ENCODE peak calls at places on chromosomes 1 and 21, in nine cellular contexts. One of them, this sample, is unnamed.

GRCh38 chr1:59678809-59679228 is 135.9 kb upstream of the HOOK1 start:
- DNase-seq in SJCRH30: peak
- DNase-seq in heart left ventricle: no peak
- DNase-seq in adrenal gland: no peak
- DNase-seq in WERI-Rb-1: peak
- DNase-seq in fibroblast of lung: peak
- DNase-seq in CD8-positive, alpha-beta memory T cell: no peak
- DNase-seq in aorta: no peak
- DNase-seq in psoas muscle: no peak
- DNase-seq in this sample: no peak

GRCh38 chr1:24830680-24831272 is 85.5 kb downstream of the CLIC4 start:
- DNase-seq in SJCRH30: peak
- DNase-seq in heart left ventricle: no peak
- DNase-seq in adrenal gland: no peak
- DNase-seq in WERI-Rb-1: no peak
- DNase-seq in fibroblast of lung: peak
- DNase-seq in CD8-positive, alpha-beta memory T cell: no peak
- DNase-seq in aorta: no peak
- DNase-seq in psoas muscle: no peak
- DNase-seq in this sample: no peak

GRCh38 chr1:206833741-206834140 is 31.7 kb upstream of the IL20 start:
- DNase-seq in SJCRH30: no peak
- DNase-seq in heart left ventricle: no peak
- DNase-seq in adrenal gland: no peak
- DNase-seq in WERI-Rb-1: no peak
- DNase-seq in fibroblast of lung: no peak
- DNase-seq in CD8-positive, alpha-beta memory T cell: no peak
- DNase-seq in aorta: no peak
- DNase-seq in psoas muscle: no peak
- DNase-seq in this sample: no peak

GRCh38 chr1:205493241-205494085 is 11.0 kb upstream of the CDK18 start:
- DNase-seq in SJCRH30: peak
- DNase-seq in heart left ventricle: no peak
- DNase-seq in adrenal gland: peak
- DNase-seq in WERI-Rb-1: no peak
- DNase-seq in fibroblast of lung: peak
- DNase-seq in CD8-positive, alpha-beta memory T cell: no peak
- DNase-seq in aorta: peak
- DNase-seq in psoas muscle: no peak
- DNase-seq in this sample: no peak

GRCh38 chr1:220680085-220680687 is 10.0 kb upstream of the C1orf115 start:
- DNase-seq in SJCRH30: peak
- DNase-seq in heart left ventricle: no peak
- DNase-seq in adrenal gland: peak
- DNase-seq in WERI-Rb-1: peak
- DNase-seq in fibroblast of lung: peak
- DNase-seq in CD8-positive, alpha-beta memory T cell: no peak
- DNase-seq in aorta: no peak
- DNase-seq in psoas muscle: no peak
- DNase-seq in this sample: no peak

GRCh38 chr21:38182370-38182985 is 74.3 kb upstream of the KCNJ15 start:
- DNase-seq in SJCRH30: no peak
- DNase-seq in heart left ventricle: no peak
- DNase-seq in adrenal gland: no peak
- DNase-seq in WERI-Rb-1: no peak
- DNase-seq in fibroblast of lung: no peak
- DNase-seq in CD8-positive, alpha-beta memory T cell: no peak
- DNase-seq in aorta: no peak
- DNase-seq in psoas muscle: no peak
- DNase-seq in this sample: no peak

GRCh38 chr1:8903908-8904650 is 25.6 kb upstream of the ENO1 start:
- DNase-seq in SJCRH30: peak
- DNase-seq in heart left ventricle: no peak
- DNase-seq in adrenal gland: peak
- DNase-seq in WERI-Rb-1: no peak
- DNase-seq in fibroblast of lung: peak
- DNase-seq in CD8-positive, alpha-beta memory T cell: no peak
- DNase-seq in aorta: peak
- DNase-seq in psoas muscle: peak
- DNase-seq in this sample: peak

GRCh38 chr1:203860396-203860951 is 925 bp upstream of the SNRPE start:
- DNase-seq in SJCRH30: peak
- DNase-seq in heart left ventricle: no peak
- DNase-seq in adrenal gland: peak
- DNase-seq in WERI-Rb-1: peak
- DNase-seq in fibroblast of lung: peak
- DNase-seq in CD8-positive, alpha-beta memory T cell: no peak
- DNase-seq in aorta: no peak
- DNase-seq in psoas muscle: peak
- DNase-seq in this sample: no peak

GRCh38 chr1:32195531-32195930 is 4.9 kb upstream of the CCDC28B start:
- DNase-seq in SJCRH30: no peak
- DNase-seq in heart left ventricle: no peak
- DNase-seq in adrenal gland: no peak
- DNase-seq in WERI-Rb-1: no peak
- DNase-seq in fibroblast of lung: no peak
- DNase-seq in CD8-positive, alpha-beta memory T cell: no peak
- DNase-seq in aorta: no peak
- DNase-seq in psoas muscle: no peak
- DNase-seq in this sample: no peak

GRCh38 chr1:180981596-180982387 is 40.9 kb downstream of the STX6 start:
- DNase-seq in SJCRH30: no peak
- DNase-seq in heart left ventricle: no peak
- DNase-seq in adrenal gland: no peak
- DNase-seq in WERI-Rb-1: no peak
- DNase-seq in fibroblast of lung: peak
- DNase-seq in CD8-positive, alpha-beta memory T cell: peak
- DNase-seq in aorta: no peak
- DNase-seq in psoas muscle: no peak
- DNase-seq in this sample: no peak

GRCh38 chr1:54167422-54168139 is 14.8 kb upstream of the CDCP2 start:
- DNase-seq in SJCRH30: no peak
- DNase-seq in heart left ventricle: no peak
- DNase-seq in adrenal gland: no peak
- DNase-seq in WERI-Rb-1: no peak
- DNase-seq in fibroblast of lung: peak
- DNase-seq in CD8-positive, alpha-beta memory T cell: peak
- DNase-seq in aorta: no peak
- DNase-seq in psoas muscle: no peak
- DNase-seq in this sample: peak

GRCh38 chr1:227043755-227044154 is 103.7 kb downstream of the COQ8A start:
- DNase-seq in SJCRH30: no peak
- DNase-seq in heart left ventricle: no peak
- DNase-seq in adrenal gland: no peak
- DNase-seq in WERI-Rb-1: no peak
- DNase-seq in fibroblast of lung: peak
- DNase-seq in CD8-positive, alpha-beta memory T cell: no peak
- DNase-seq in aorta: no peak
- DNase-seq in psoas muscle: no peak
- DNase-seq in this sample: no peak

GRCh38 chr1:52142220-52143153 is 598 bp downstream of the ZFYVE9 start:
- DNase-seq in SJCRH30: peak
- DNase-seq in heart left ventricle: peak
- DNase-seq in adrenal gland: peak
- DNase-seq in WERI-Rb-1: peak
- DNase-seq in fibroblast of lung: peak
- DNase-seq in CD8-positive, alpha-beta memory T cell: peak
- DNase-seq in aorta: peak
- DNase-seq in psoas muscle: peak
- DNase-seq in this sample: no peak

GRCh38 chr1:64513557-64513956 is 43.6 kb downstream of the CACHD1 start:
- DNase-seq in SJCRH30: no peak
- DNase-seq in heart left ventricle: no peak
- DNase-seq in adrenal gland: no peak
- DNase-seq in WERI-Rb-1: no peak
- DNase-seq in fibroblast of lung: no peak
- DNase-seq in CD8-positive, alpha-beta memory T cell: no peak
- DNase-seq in aorta: no peak
- DNase-seq in psoas muscle: no peak
- DNase-seq in this sample: no peak

GRCh38 chr1:64507897-64508296 is 38.0 kb downstream of the CACHD1 start:
- DNase-seq in SJCRH30: no peak
- DNase-seq in heart left ventricle: no peak
- DNase-seq in adrenal gland: no peak
- DNase-seq in WERI-Rb-1: no peak
- DNase-seq in fibroblast of lung: no peak
- DNase-seq in CD8-positive, alpha-beta memory T cell: no peak
- DNase-seq in aorta: no peak
- DNase-seq in psoas muscle: no peak
- DNase-seq in this sample: no peak

GRCh38 chr1:64514197-64514765 is 44.4 kb downstream of the CACHD1 start:
- DNase-seq in SJCRH30: no peak
- DNase-seq in heart left ventricle: no peak
- DNase-seq in adrenal gland: no peak
- DNase-seq in WERI-Rb-1: no peak
- DNase-seq in fibroblast of lung: peak
- DNase-seq in CD8-positive, alpha-beta memory T cell: no peak
- DNase-seq in aorta: no peak
- DNase-seq in psoas muscle: no peak
- DNase-seq in this sample: no peak

GRCh38 chr1:64508521-64509096 is 38.7 kb downstream of the CACHD1 start:
- DNase-seq in SJCRH30: no peak
- DNase-seq in heart left ventricle: no peak
- DNase-seq in adrenal gland: no peak
- DNase-seq in WERI-Rb-1: peak
- DNase-seq in fibroblast of lung: no peak
- DNase-seq in CD8-positive, alpha-beta memory T cell: no peak
- DNase-seq in aorta: no peak
- DNase-seq in psoas muscle: no peak
- DNase-seq in this sample: no peak

GRCh38 chr1:64511054-64511453 is 41.1 kb downstream of the CACHD1 start:
- DNase-seq in SJCRH30: no peak
- DNase-seq in heart left ventricle: no peak
- DNase-seq in adrenal gland: no peak
- DNase-seq in WERI-Rb-1: no peak
- DNase-seq in fibroblast of lung: no peak
- DNase-seq in CD8-positive, alpha-beta memory T cell: no peak
- DNase-seq in aorta: no peak
- DNase-seq in psoas muscle: no peak
- DNase-seq in this sample: no peak
- H3K27ac ChIP-seq in SJCRH30: no peak
- H3K27ac ChIP-seq in heart left ventricle: no peak
- H3K27ac ChIP-seq in adrenal gland: peak
- H3K27ac ChIP-seq in WERI-Rb-1: no peak
- H3K27ac ChIP-seq in fibroblast of lung: no peak
- H3K27ac ChIP-seq in CD8-positive, alpha-beta memory T cell: no peak
- H3K27ac ChIP-seq in aorta: no peak
- H3K27ac ChIP-seq in psoas muscle: no peak
- H3K27ac ChIP-seq in this sample: no peak

DNA sequence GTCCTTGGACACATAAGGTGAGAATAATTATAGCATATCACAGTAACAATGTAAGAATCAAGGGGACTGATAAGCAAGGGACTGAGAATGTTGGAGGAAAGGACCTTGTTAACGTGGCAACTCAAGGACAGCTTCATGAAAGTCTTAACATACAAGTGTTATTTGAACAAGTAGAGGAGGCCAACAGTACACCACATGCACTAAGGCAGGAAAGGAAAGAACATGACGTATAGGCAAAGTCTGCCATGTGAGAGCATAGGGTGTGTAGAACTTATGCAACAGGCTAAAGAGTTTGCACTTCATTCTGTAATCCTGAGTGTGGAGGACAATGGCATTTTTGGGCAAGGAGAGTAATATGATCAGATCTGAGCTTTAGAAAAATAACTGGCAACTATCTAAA is 33.3 kb upstream of the DIRAS3 start:
- DNase-seq in SJCRH30: no peak
- DNase-seq in heart left ventricle: no peak
- DNase-seq in adrenal gland: no peak
- DNase-seq in WERI-Rb-1: no peak
- DNase-seq in fibroblast of lung: no peak
- DNase-seq in CD8-positive, alpha-beta memory T cell: no peak
- DNase-seq in aorta: no peak
- DNase-seq in psoas muscle: no peak
- DNase-seq in this sample: no peak
- H3K27ac ChIP-seq in SJCRH30: no peak
- H3K27ac ChIP-seq in heart left ventricle: no peak
- H3K27ac ChIP-seq in adrenal gland: no peak
- H3K27ac ChIP-seq in WERI-Rb-1: no peak
- H3K27ac ChIP-seq in fibroblast of lung: no peak
- H3K27ac ChIP-seq in CD8-positive, alpha-beta memory T cell: no peak
- H3K27ac ChIP-seq in aorta: no peak
- H3K27ac ChIP-seq in psoas muscle: no peak
- H3K27ac ChIP-seq in this sample: no peak

DNA sequence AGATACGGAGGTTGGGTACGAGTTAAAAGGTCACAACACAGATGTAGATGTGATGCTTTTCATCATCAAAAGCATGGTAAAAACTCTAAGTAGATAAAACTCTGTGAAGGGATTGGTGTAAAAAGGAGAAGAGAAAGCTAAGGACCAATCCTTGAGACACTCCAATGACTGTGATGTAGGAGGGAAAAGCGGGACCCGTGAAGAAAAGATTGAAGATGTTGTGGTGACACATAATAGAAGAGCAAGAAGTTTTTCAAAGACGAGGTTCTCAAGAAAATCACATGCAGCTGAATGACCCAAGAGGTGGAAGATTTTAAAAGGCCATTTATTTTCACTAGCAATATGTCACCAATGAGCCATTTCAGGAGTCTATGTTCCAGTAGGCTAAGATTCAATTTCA is 179.5 kb downstream of the MRPL39 start:
- DNase-seq in SJCRH30: no peak
- DNase-seq in heart left ventricle: no peak
- DNase-seq in adrenal gland: no peak
- DNase-seq in WERI-Rb-1: no peak
- DNase-seq in fibroblast of lung: no peak
- DNase-seq in CD8-positive, alpha-beta memory T cell: no peak
- DNase-seq in aorta: no peak
- DNase-seq in psoas muscle: no peak
- DNase-seq in this sample: no peak
- H3K27ac ChIP-seq in SJCRH30: no peak
- H3K27ac ChIP-seq in heart left ventricle: no peak
- H3K27ac ChIP-seq in adrenal gland: no peak
- H3K27ac ChIP-seq in WERI-Rb-1: no peak
- H3K27ac ChIP-seq in fibroblast of lung: no peak
- H3K27ac ChIP-seq in CD8-positive, alpha-beta memory T cell: no peak
- H3K27ac ChIP-seq in aorta: no peak
- H3K27ac ChIP-seq in psoas muscle: no peak
- H3K27ac ChIP-seq in this sample: no peak

DNA sequence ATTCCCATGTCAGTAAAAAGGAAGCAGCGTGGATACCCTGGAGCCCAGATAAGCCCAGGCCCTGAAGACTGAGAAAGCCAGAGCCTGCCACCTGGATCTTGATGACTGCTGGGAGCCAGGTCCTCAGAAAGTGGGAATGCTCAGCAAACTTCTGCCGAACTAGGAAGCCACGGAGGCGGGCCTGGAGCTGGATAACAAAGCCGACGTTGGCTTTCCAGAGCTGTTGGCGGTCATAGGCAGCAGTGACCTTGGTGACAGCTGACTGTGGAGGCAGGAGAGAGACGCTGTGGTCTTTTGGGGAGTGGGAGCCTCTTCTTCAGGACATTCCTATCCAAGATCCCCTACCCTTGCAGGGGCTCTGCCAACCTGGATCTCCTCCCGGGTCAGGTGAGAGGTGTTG is 24.4 kb downstream of the IQGAP3 start:
- DNase-seq in SJCRH30: no peak
- DNase-seq in heart left ventricle: no peak
- DNase-seq in adrenal gland: no peak
- DNase-seq in WERI-Rb-1: no peak
- DNase-seq in fibroblast of lung: no peak
- DNase-seq in CD8-positive, alpha-beta memory T cell: no peak
- DNase-seq in aorta: no peak
- DNase-seq in psoas muscle: no peak
- DNase-seq in this sample: no peak
- H3K27ac ChIP-seq in SJCRH30: no peak
- H3K27ac ChIP-seq in heart left ventricle: no peak
- H3K27ac ChIP-seq in adrenal gland: no peak
- H3K27ac ChIP-seq in WERI-Rb-1: no peak
- H3K27ac ChIP-seq in fibroblast of lung: no peak
- H3K27ac ChIP-seq in CD8-positive, alpha-beta memory T cell: no peak
- H3K27ac ChIP-seq in aorta: no peak
- H3K27ac ChIP-seq in psoas muscle: no peak
- H3K27ac ChIP-seq in this sample: no peak